ENCODE peak calls at places on chromosomes 3 and 15, in six cellular contexts. B is gastrocnemius medialis, R is lower leg skin, C is heart left ventricle, U is testis, I is GM12891. H is an unnamed sample.

GRCh38 chr15:53530762-53531161 is 228.7 kb downstream of the WDR72 start:
- DNase-seq in B (no peak), R (no peak), C (no peak), U (no peak), I (no peak), H (no peak)

GRCh38 chr3:71641669-71642068 is 58.1 kb upstream of the FOXP1 start:
- DNase-seq in B (no peak), R (no peak), C (no peak), U (peak), I (no peak), H (peak)

GRCh38 chr3:5041315-5041714 is 62.1 kb downstream of the BHLHE40 start:
- DNase-seq in B (no peak), R (no peak), C (no peak), U (no peak), I (no peak), H (no peak)

GRCh38 chr3:108103971-108104797 is 13.4 kb upstream of the CD47 start:
- DNase-seq in B (no peak), R (no peak), C (no peak), U (no peak), I (no peak), H (no peak)

GRCh38 chr15:95267476-95267875 is 1036.1 kb downstream of the MCTP2 start:
- DNase-seq in B (no peak), R (no peak), C (no peak), U (no peak), I (no peak), H (no peak)

GRCh38 chr3:31793040-31793439 is 188.0 kb downstream of the OSBPL10 start:
- DNase-seq in B (no peak), R (no peak), C (no peak), U (no peak), I (no peak), H (no peak)

GRCh38 chr15:67037694-67038093 is 27.7 kb upstream of the SMAD3 start:
- DNase-seq in B (no peak), R (no peak), C (no peak), U (no peak), I (no peak), H (no peak)

GRCh38 chr15:99127773-99128172 is 22.9 kb downstream of the SYNM start:
- DNase-seq in B (no peak), R (no peak), C (no peak), U (no peak), I (no peak), H (no peak)

GRCh38 chr15:37098468-37099320 is 1.7 kb downstream of the MEIS2 start:
- DNase-seq in B (no peak), R (peak), C (no peak), U (peak), I (no peak), H (peak)

GRCh38 chr15:24659622-24660021 is 16.0 kb upstream of the NPAP1 start:
- DNase-seq in B (no peak), R (no peak), C (no peak), U (no peak), I (no peak), H (no peak)

GRCh38 chr3:147141516-147141915 is 264.8 kb downstream of the ZIC4 start:
- DNase-seq in B (no peak), R (no peak), C (no peak), U (no peak), I (no peak), H (no peak)

GRCh38 chr15:75943713-75944215 is 40.1 kb downstream of the FBXO22 start:
- DNase-seq in B (no peak), R (no peak), C (no peak), U (no peak), I (no peak), H (no peak)

GRCh38 chr3:172787746-172788145 is 37.2 kb downstream of the ECT2 start:
- DNase-seq in B (no peak), R (no peak), C (no peak), U (no peak), I (no peak), H (no peak)

GRCh38 chr15:70098461-70099166 is 897 bp upstream of the TLE3 start:
- DNase-seq in B (peak), R (peak), C (peak), U (peak), I (no peak), H (no peak)

GRCh38 chr15:52636459-52636858 is 42.7 kb downstream of the ATOSA start:
- DNase-seq in B (no peak), R (no peak), C (no peak), U (no peak), I (no peak), H (no peak)

DNA sequence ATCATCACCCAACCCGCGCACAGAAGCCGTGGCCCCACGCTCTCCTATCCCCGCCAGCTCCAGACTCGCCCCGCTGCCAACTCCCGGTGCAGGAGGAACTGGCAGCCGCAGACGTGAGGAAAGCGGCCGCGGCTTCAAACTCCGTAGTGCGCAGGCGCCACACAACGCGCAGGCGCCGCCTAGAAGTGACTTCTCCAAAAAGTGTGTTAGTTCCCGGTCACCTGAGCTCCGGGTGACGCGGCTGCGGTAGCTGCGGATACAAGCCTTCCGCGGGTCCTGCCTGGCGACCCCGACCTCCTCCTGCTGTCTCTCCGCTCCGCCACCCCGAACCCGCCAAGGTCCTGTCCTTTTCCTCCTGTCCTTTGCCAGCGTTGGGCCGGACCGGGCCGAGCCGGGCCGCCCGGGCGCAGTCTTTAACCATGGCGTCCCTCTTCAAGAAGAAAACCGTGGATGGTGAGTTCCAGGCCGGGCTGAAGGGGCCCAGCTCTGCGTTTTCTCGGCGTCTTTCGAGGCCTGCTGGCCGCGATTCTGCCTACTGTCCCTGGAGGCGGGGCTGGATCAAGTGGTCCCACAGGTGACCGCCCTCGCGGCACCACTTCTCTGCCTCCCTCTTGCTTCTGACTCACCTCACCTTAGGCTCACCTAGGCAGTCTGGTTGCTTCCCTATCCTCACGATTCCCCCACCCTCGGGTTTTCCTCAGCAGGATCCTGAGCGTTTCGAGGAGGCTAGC is at the start of gene CHMP2B:
- DNase-seq in B (peak), R (peak), C (peak), U (peak), I (peak), H (peak)
- TF ChIP-seq POLR2A in B (peak), R (peak), C (no peak), U (peak), I (peak), H (peak)

GRCh38 chr15:73909616-73910015 is 16.6 kb upstream of the LOXL1 start:
- DNase-seq in B (no peak), R (no peak), C (no peak), U (no peak), I (no peak), H (no peak)
- TF ChIP-seq POLR2A in B (no peak), R (no peak), C (no peak), U (no peak), I (no peak), H (no peak)

GRCh38 chr3:38136807-38137614 is at the start of gene ACAA1:
- DNase-seq in B (peak), R (peak), C (peak), U (peak), I (peak), H (peak)

GRCh38 chr3:38137615-38138346 is 680 bp upstream of the MYD88 start:
- DNase-seq in B (no peak), R (no peak), C (peak), U (peak), I (no peak), H (no peak)

GRCh38 chr3:38139652-38140051 is 1.2 kb downstream of the MYD88 start:
- DNase-seq in B (no peak), R (peak), C (no peak), U (peak), I (no peak), H (no peak)

GRCh38 chr3:38139191-38139590 is 730 bp downstream of the MYD88 start:
- DNase-seq in B (no peak), R (peak), C (no peak), U (no peak), I (no peak), H (no peak)

GRCh38 chr3:38138347-38139190 is at the start of gene MYD88:
- DNase-seq in B (peak), R (peak), C (peak), U (peak), I (peak), H (no peak)
- TF ChIP-seq POLR2A in B (peak), R (no peak), C (no peak), U (no peak), I (peak), H (peak)

GRCh38 chr3:96347289-96347688 is 467.1 kb upstream of the EPHA6 start:
- DNase-seq in B (no peak), R (no peak), C (no peak), U (no peak), I (no peak), H (no peak)
- TF ChIP-seq POLR2A in B (no peak), R (no peak), C (no peak), U (no peak), I (no peak), H (no peak)

GRCh38 chr3:93969443-93969842 is 4.3 kb downstream of the PROS1 start:
- DNase-seq in B (no peak), R (no peak), C (no peak), U (no peak), I (no peak), H (peak)
- TF ChIP-seq POLR2A in B (no peak), R (no peak), C (no peak), U (no peak), I (no peak), H (no peak)

GRCh38 chr3:179324270-179324754 is 1.5 kb downstream of the ZNF639 start:
- DNase-seq in B (no peak), R (no peak), C (no peak), U (no peak), I (no peak), H (no peak)

GRCh38 chr3:179322481-179323196 is at the start of gene ZNF639:
- DNase-seq in B (peak), R (peak), C (peak), U (peak), I (peak), H (peak)

GRCh38 chr3:179321585-179322322 is 1.1 kb upstream of the ZNF639 start:
- DNase-seq in B (no peak), R (no peak), C (no peak), U (peak), I (no peak), H (no peak)

GRCh38 chr3:179318876-179319275 is 4.0 kb upstream of the ZNF639 start:
- DNase-seq in B (no peak), R (no peak), C (no peak), U (no peak), I (no peak), H (no peak)

GRCh38 chr3:179323197-179323901 is 518 bp downstream of the ZNF639 start:
- DNase-seq in B (peak), R (peak), C (peak), U (peak), I (peak), H (peak)
- TF ChIP-seq POLR2A in B (no peak), R (no peak), C (no peak), U (no peak), I (peak), H (no peak)

DNA sequence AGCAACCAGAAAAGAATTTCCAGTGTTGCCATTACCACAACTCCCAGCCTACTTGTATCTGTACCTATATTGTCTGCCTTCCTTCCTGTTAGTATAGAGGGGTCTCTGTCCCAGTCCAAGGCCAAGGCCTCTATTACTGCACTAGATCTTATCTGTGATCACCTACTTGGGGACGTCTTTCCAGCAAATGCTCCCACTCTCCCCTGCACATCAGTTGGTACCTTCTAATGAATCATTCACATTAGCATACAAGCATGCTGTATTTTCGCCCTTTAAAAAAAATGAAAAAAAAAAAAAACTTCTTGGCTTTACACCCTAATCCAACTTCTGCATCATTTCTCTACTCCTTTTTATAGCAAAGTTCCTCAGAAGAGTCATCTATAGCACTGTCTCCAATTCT is 4.8 kb upstream of the AVEN start:
- DNase-seq in B (no peak), R (no peak), C (no peak), U (no peak), I (no peak), H (no peak)
- TF ChIP-seq POLR2A in B (no peak), R (no peak), C (no peak), U (no peak), I (no peak), H (no peak)

GRCh38 chr3:122794779-122795673 is at the start of gene SLC49A4:
- DNase-seq in B (peak), R (peak), C (peak), U (peak), I (peak), H (peak)
- TF ChIP-seq POLR2A in B (peak), R (peak), C (peak), U (peak), I (peak), H (peak)

DNA sequence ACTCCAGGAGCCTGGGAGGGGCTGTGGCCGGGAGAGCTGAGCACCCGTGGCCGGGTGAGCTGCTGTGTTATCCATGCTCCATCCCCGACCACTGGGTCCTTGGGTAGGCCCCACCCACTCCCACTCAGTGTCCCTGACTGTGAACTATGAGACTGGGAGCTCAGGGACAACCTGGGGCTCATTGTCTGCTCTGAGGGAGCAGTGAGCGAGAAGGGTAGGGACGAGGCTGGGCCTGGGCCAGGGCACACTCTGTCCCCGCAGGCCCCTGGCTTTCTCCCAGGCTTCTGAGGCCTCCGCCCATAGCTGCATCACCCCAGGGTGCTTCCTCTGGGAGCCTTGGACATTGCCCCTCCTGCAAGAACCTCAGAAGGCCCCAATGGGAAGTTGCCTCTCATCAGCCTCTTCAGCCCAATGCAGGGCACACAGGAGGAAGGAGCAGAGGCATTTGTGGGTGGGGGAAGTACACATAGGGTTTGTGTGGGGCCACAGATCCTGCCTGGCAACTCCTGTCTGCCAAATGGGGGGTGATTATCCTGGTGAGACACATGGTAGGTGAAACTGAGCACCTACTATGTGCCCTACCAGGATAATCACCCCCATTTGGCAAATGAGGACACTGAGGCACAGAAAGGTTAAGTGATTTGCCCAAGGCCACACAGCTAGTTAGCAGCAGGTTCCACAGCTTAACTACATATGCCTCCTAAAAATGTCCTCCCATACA is 2.4 kb downstream of the ANPEP start:
- DNase-seq in B (peak), R (peak), C (peak), U (peak), I (no peak), H (peak)
- TF ChIP-seq POLR2A in B (no peak), R (no peak), C (no peak), U (no peak), I (no peak), H (no peak)

GRCh38 chr15:41958002-41958420 is 14.3 kb downstream of the EHD4 start:
- DNase-seq in B (no peak), R (peak), C (no peak), U (no peak), I (no peak), H (no peak)
- TF ChIP-seq POLR2A in B (no peak), R (no peak), C (no peak), U (no peak), I (no peak), H (no peak)

H was measured in H54.